ENCODE peak calls at places on chromosomes 5 and 9, in seven cellular contexts. D is heart left ventricle, P is breast epithelium, H is suprapubic skin, Q is HepG2, A is A549, S is IMR-90. I is an unnamed sample. For H3K4me1, the result is how much of the 10 kb centered on the place peaks cover.

GRCh38 chr5:116626272-116626723 is 51.7 kb upstream of the SEMA6A start:
- DNase-seq in D (peak), P (peak), H (peak), Q (no peak), A (no peak), S (peak), I (no peak)

GRCh38 chr5:107388111-107388861 is 282.5 kb downstream of the EFNA5 start:
- DNase-seq in D (no peak), P (no peak), H (no peak), Q (no peak), A (no peak), S (peak), I (no peak)

GRCh38 chr9:96317335-96317980 is 15.5 kb upstream of the HSD17B3 start:
- DNase-seq in D (peak), P (no peak), H (no peak), Q (peak), A (peak), S (peak), I (no peak)

GRCh38 chr9:79685576-79685975 is 113.8 kb downstream of the TLE4 start:
- DNase-seq in D (no peak), P (no peak), H (no peak), Q (no peak), A (no peak), S (peak), I (no peak)

GRCh38 chr9:20658677-20659473 is 25.2 kb upstream of the FOCAD start:
- DNase-seq in D (no peak), P (no peak), H (no peak), Q (no peak), A (peak), S (no peak), I (no peak)

GRCh38 chr5:32017638-32018429 is 156.3 kb downstream of the GOLPH3 start:
- DNase-seq in D (no peak), P (no peak), H (no peak), Q (no peak), A (no peak), S (no peak), I (no peak)

GRCh38 chr5:17156463-17156862 is 61.0 kb upstream of the BASP1 start:
- DNase-seq in D (no peak), P (no peak), H (no peak), Q (no peak), A (no peak), S (peak), I (no peak)

GRCh38 chr5:157130933-157131332 is 11.7 kb downstream of the MED7 start:
- DNase-seq in D (no peak), P (no peak), H (no peak), Q (no peak), A (peak), S (peak), I (no peak)

GRCh38 chr5:180080670-180081280 is 9.2 kb upstream of the RNF130 start:
- DNase-seq in D (no peak), P (no peak), H (no peak), Q (no peak), A (no peak), S (no peak), I (no peak)

GRCh38 chr5:180618830-180619562 is 27.7 kb upstream of the SCGB3A1 start:
- DNase-seq in D (no peak), P (no peak), H (no peak), Q (no peak), A (peak), S (peak), I (no peak)

GRCh38 chr9:113427629-113428028 is 17.1 kb downstream of the C9orf43 start:
- DNase-seq in D (no peak), P (no peak), H (no peak), Q (no peak), A (no peak), S (peak), I (no peak)

GRCh38 chr9:94967481-94967880 is 241.0 kb downstream of the AOPEP start:
- DNase-seq in D (no peak), P (no peak), H (no peak), Q (no peak), A (no peak), S (no peak), I (no peak)

GRCh38 chr9:137218754-137219271 is 3.2 kb downstream of the RNF208 start:
- DNase-seq in D (peak), P (no peak), H (no peak), Q (peak), A (peak), S (peak), I (no peak)

GRCh38 chr9:123771690-123772089 is 158.2 kb downstream of the DENND1A start:
- DNase-seq in D (no peak), P (no peak), H (no peak), Q (no peak), A (no peak), S (no peak), I (no peak)

GRCh38 chr5:111013011-111013410 is 58.5 kb upstream of the TSLP start:
- DNase-seq in D (no peak), P (no peak), H (no peak), Q (no peak), A (no peak), S (peak), I (no peak)

GRCh38 chr5:39570418-39571027 is 145.7 kb upstream of the DAB2 start:
- DNase-seq in D (no peak), P (no peak), H (no peak), Q (peak), A (peak), S (peak), I (no peak)

GRCh38 chr9:110559869-110560268 is 19.7 kb downstream of the SVEP1 start:
- DNase-seq in D (no peak), P (no peak), H (no peak), Q (no peak), A (no peak), S (peak), I (no peak)

GRCh38 chr9:17905356-17906203 is 326.7 kb downstream of the SH3GL2 start:
- DNase-seq in D (no peak), P (no peak), H (no peak), Q (no peak), A (no peak), S (no peak), I (no peak)

GRCh38 chr5:44935871-44936270 is 127.1 kb downstream of the MRPS30 start:
- DNase-seq in D (no peak), P (no peak), H (no peak), Q (no peak), A (no peak), S (no peak), I (no peak)

GRCh38 chr9:27572566-27572917 is 739 bp downstream of the C9orf72 start:
- DNase-seq in D (no peak), P (peak), H (no peak), Q (peak), A (no peak), S (no peak), I (peak)

GRCh38 chr5:58239731-58240130 is 220.2 kb downstream of the PLK2 start:
- DNase-seq in D (no peak), P (no peak), H (no peak), Q (no peak), A (no peak), S (no peak), I (no peak)

GRCh38 chr9:101311759-101312420 is 72.9 kb downstream of the BAAT start:
- DNase-seq in D (no peak), P (no peak), H (no peak), Q (peak), A (peak), S (peak), I (no peak)

GRCh38 chr9:136482046-136482792 is 621 bp downstream of the SEC16A start:
- DNase-seq in D (no peak), P (peak), H (no peak), Q (no peak), A (no peak), S (peak), I (no peak)

GRCh38 chr9:16044116-16044881 is 491.5 kb downstream of the CCDC171 start:
- DNase-seq in D (no peak), P (no peak), H (no peak), Q (no peak), A (no peak), S (peak), I (no peak)

GRCh38 chr5:113634957-113635356 is 121.5 kb downstream of the YTHDC2 start:
- DNase-seq in D (no peak), P (no peak), H (no peak), Q (no peak), A (no peak), S (no peak), I (no peak)

GRCh38 chr9:130539473-130540223 is 39.7 kb upstream of the FUBP3 start:
- DNase-seq in D (no peak), P (no peak), H (no peak), Q (no peak), A (peak), S (peak), I (no peak)

GRCh38 chr5:115321309-115321708 is 24.9 kb upstream of the CCDC112 start:
- DNase-seq in D (no peak), P (no peak), H (no peak), Q (no peak), A (no peak), S (peak), I (no peak)

GRCh38 chr9:76369583-76369982 is 24.6 kb downstream of the RFK start:
- DNase-seq in D (peak), P (peak), H (no peak), Q (peak), A (no peak), S (peak), I (no peak)

GRCh38 chr5:135246605-135246922 is 152.5 kb downstream of the MACROH2A1 start:
- DNase-seq in D (no peak), P (peak), H (peak), Q (no peak), A (no peak), S (no peak), I (no peak)

GRCh38 chr5:73515232-73515631 is 17.0 kb downstream of the BTF3 start:
- DNase-seq in D (no peak), P (peak), H (no peak), Q (no peak), A (no peak), S (no peak), I (no peak)

GRCh38 chr9:90659626-90660364 is 17.2 kb upstream of the DIRAS2 start:
- DNase-seq in D (no peak), P (no peak), H (no peak), Q (no peak), A (no peak), S (peak), I (no peak)

GRCh38 chr5:89498699-89499098 is 615.7 kb upstream of the MEF2C start:
- DNase-seq in D (no peak), P (no peak), H (no peak), Q (no peak), A (no peak), S (no peak), I (no peak)

GRCh38 chr9:74519419-74519818 is 22.3 kb downstream of the RORB start:
- DNase-seq in D (no peak), P (no peak), H (no peak), Q (no peak), A (no peak), S (no peak), I (no peak)

GRCh38 chr5:150178262-150178661 is 11.6 kb upstream of the SLC6A7 start:
- DNase-seq in D (no peak), P (no peak), H (no peak), Q (no peak), A (no peak), S (no peak), I (no peak)

GRCh38 chr5:168020522-168021294 is 270.7 kb upstream of the WWC1 start:
- DNase-seq in D (no peak), P (no peak), H (no peak), Q (no peak), A (no peak), S (peak), I (no peak)

GRCh38 chr5:174311531-174312269 is 266.2 kb downstream of the NSG2 start:
- DNase-seq in D (peak), P (peak), H (no peak), Q (peak), A (peak), S (peak), I (no peak)

GRCh38 chr9:129435272-129435671 is 185.6 kb downstream of the C9orf50 start:
- DNase-seq in D (peak), P (no peak), H (no peak), Q (no peak), A (no peak), S (no peak), I (no peak)
- H3K4me1 ChIP-seq in D (under half), P (under half), H (under half), Q (under half), A (under half), S (under half), I (under half)

GRCh38 chr5:81234801-81235200 is 1.7 kb downstream of the CKMT2 start:
- DNase-seq in D (peak), P (no peak), H (no peak), Q (no peak), A (no peak), S (no peak), I (no peak)
- TF ChIP-seq CTCF in D (no peak), P (no peak), H (no peak), Q (no peak), A (no peak), S (no peak), I (no peak)

GRCh38 chr5:95729115-95730010 is 1.8 kb upstream of the RHOBTB3 start:
- DNase-seq in D (no peak), P (no peak), H (no peak), Q (no peak), A (no peak), S (no peak), I (no peak)

GRCh38 chr5:95733100-95733499 is 2.0 kb downstream of the RHOBTB3 start:
- DNase-seq in D (no peak), P (no peak), H (no peak), Q (no peak), A (no peak), S (no peak), I (no peak)

GRCh38 chr5:95730011-95730700 is 980 bp upstream of the RHOBTB3 start:
- DNase-seq in D (no peak), P (no peak), H (no peak), Q (no peak), A (no peak), S (peak), I (no peak)

GRCh38 chr5:95731571-95732554 is 727 bp downstream of the RHOBTB3 start:
- DNase-seq in D (peak), P (no peak), H (peak), Q (peak), A (peak), S (peak), I (no peak)

GRCh38 chr5:95730730-95731570 is at the start of gene RHOBTB3:
- DNase-seq in D (peak), P (peak), H (peak), Q (peak), A (peak), S (peak), I (peak)
- TF ChIP-seq POLR2A in D (no peak), P (peak), H (no peak), Q (peak), A (peak), S (peak), I (no peak)

DNA sequence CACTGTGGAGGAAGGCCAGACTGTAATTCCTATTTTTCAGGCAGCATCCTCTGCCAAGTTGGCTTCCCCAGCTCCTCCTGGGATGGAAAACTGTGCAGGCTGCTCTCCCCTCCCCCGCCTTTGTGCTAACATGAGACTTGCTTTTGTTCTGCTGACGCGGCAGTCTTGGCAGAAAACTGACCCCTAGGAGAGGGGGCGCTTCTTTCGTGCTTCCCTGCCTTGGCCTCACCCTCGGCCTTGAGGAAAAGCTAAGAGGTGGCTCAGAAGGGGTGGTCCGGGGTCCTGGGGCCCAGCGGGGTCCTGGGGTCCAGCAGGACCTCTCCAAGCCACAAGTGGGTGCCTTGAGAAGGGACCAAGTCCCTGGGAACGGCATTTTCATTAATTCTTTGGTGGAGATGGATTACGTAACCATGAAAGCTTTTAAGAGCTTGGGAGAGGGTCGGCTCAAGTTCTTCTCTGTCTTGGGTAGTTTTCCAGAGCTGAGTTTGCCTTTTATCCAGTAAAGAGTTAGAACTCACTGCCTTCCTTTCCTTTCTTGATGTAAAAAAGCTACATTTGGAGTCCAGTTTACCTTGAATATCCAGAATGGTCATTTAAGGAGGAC is 51.0 kb downstream of the SH3PXD2B start:
- DNase-seq in D (peak), P (peak), H (no peak), Q (no peak), A (no peak), S (peak), I (no peak)
- H3K4me1 ChIP-seq in D (under half), P (under half), H (under half), Q (under half), A (under half), S (under half), I (half or more)

GRCh38 chr5:128566170-128566569 is 28.1 kb upstream of the FBN2 start:
- DNase-seq in D (no peak), P (no peak), H (no peak), Q (no peak), A (no peak), S (no peak), I (no peak)
- TF ChIP-seq CTCF in D (no peak), P (no peak), H (no peak), Q (no peak), A (no peak), S (no peak), I (no peak)

DNA sequence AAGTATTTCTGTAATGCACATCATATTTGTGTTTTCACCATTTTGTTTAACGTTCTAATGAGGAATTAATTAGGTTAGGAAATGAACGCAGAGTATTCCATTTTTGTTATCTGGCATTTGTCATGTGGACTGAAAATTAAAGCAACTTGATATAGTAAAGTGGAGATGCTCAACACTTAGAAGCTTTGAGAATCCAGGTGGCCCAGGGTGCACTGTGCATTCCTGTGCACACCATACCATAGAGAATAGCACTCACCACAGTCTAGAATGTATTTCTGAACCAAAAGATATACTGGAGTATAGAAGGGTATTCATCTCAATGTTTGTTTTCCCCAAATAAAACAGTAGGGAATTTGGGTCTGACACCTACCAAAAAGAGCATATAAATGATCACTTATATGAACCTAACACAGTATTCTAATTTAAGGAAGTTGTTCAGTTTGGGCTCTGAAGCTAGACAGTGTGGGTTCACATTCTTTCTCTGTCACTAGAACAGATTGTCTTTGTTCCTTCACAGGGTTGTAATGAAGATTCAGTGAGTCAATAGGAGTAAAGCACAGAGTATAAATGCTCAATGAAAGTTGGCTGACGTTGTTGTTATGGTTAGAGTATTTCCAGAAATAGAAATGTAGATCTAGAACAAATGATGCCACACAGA is 125.6 kb upstream of the DMRT1 start:
- DNase-seq in D (no peak), P (no peak), H (no peak), Q (peak), A (no peak), S (peak), I (no peak)
- TF ChIP-seq POLR2A in D (no peak), P (no peak), H (no peak), Q (no peak), A (no peak), S (no peak), I (no peak)